ENCODE peak calls at places on chromosome 5, in nine cellular contexts. One of them, this sample, is unnamed.

GRCh38 chr5:179451099-179451812 is 99.1 kb upstream of the RUFY1 start:
- DNase-seq in dorsolateral prefrontal cortex: peak
- DNase-seq in AG04449: no peak
- DNase-seq in NB4: no peak
- DNase-seq in choroid plexus epithelial cell: no peak
- DNase-seq in CD8-positive, alpha-beta memory T cell: no peak
- DNase-seq in cardiac muscle cell: no peak
- DNase-seq in A673: no peak
- DNase-seq in CD4-positive, CD25-positive, alpha-beta regulatory T cell: no peak
- DNase-seq in this sample: no peak

GRCh38 chr5:179195561-179196419 is 135.6 kb downstream of the ZNF354C start:
- DNase-seq in dorsolateral prefrontal cortex: no peak
- DNase-seq in AG04449: no peak
- DNase-seq in NB4: no peak
- DNase-seq in choroid plexus epithelial cell: peak
- DNase-seq in CD8-positive, alpha-beta memory T cell: no peak
- DNase-seq in cardiac muscle cell: no peak
- DNase-seq in A673: no peak
- DNase-seq in CD4-positive, CD25-positive, alpha-beta regulatory T cell: no peak
- DNase-seq in this sample: no peak

GRCh38 chr5:228886-229285 is 10.8 kb downstream of the SDHA start:
- DNase-seq in dorsolateral prefrontal cortex: no peak
- DNase-seq in AG04449: no peak
- DNase-seq in NB4: no peak
- DNase-seq in choroid plexus epithelial cell: no peak
- DNase-seq in CD8-positive, alpha-beta memory T cell: no peak
- DNase-seq in cardiac muscle cell: no peak
- DNase-seq in A673: no peak
- DNase-seq in CD4-positive, CD25-positive, alpha-beta regulatory T cell: no peak
- DNase-seq in this sample: no peak

GRCh38 chr5:33205727-33206410 is 234.9 kb upstream of the TARS1 start:
- DNase-seq in dorsolateral prefrontal cortex: no peak
- DNase-seq in AG04449: no peak
- DNase-seq in NB4: no peak
- DNase-seq in choroid plexus epithelial cell: peak
- DNase-seq in CD8-positive, alpha-beta memory T cell: no peak
- DNase-seq in cardiac muscle cell: no peak
- DNase-seq in A673: no peak
- DNase-seq in CD4-positive, CD25-positive, alpha-beta regulatory T cell: no peak
- DNase-seq in this sample: no peak

GRCh38 chr5:64147849-64148441 is 17.7 kb upstream of the RNF180 start:
- DNase-seq in dorsolateral prefrontal cortex: peak
- DNase-seq in AG04449: no peak
- DNase-seq in NB4: peak
- DNase-seq in choroid plexus epithelial cell: peak
- DNase-seq in CD8-positive, alpha-beta memory T cell: no peak
- DNase-seq in cardiac muscle cell: peak
- DNase-seq in A673: peak
- DNase-seq in CD4-positive, CD25-positive, alpha-beta regulatory T cell: peak
- DNase-seq in this sample: no peak

GRCh38 chr5:37988454-37989046 is 148.7 kb upstream of the GDNF start:
- DNase-seq in dorsolateral prefrontal cortex: no peak
- DNase-seq in AG04449: no peak
- DNase-seq in NB4: no peak
- DNase-seq in choroid plexus epithelial cell: no peak
- DNase-seq in CD8-positive, alpha-beta memory T cell: no peak
- DNase-seq in cardiac muscle cell: no peak
- DNase-seq in A673: no peak
- DNase-seq in CD4-positive, CD25-positive, alpha-beta regulatory T cell: no peak
- DNase-seq in this sample: no peak

GRCh38 chr5:6721442-6721841 is 8.2 kb downstream of the TENT4A start:
- DNase-seq in dorsolateral prefrontal cortex: no peak
- DNase-seq in AG04449: no peak
- DNase-seq in NB4: no peak
- DNase-seq in choroid plexus epithelial cell: no peak
- DNase-seq in CD8-positive, alpha-beta memory T cell: no peak
- DNase-seq in cardiac muscle cell: no peak
- DNase-seq in A673: no peak
- DNase-seq in CD4-positive, CD25-positive, alpha-beta regulatory T cell: no peak
- DNase-seq in this sample: no peak

GRCh38 chr5:129511291-129511690 is 51.2 kb downstream of the ADAMTS19 start:
- DNase-seq in dorsolateral prefrontal cortex: no peak
- DNase-seq in AG04449: no peak
- DNase-seq in NB4: no peak
- DNase-seq in choroid plexus epithelial cell: no peak
- DNase-seq in CD8-positive, alpha-beta memory T cell: no peak
- DNase-seq in cardiac muscle cell: no peak
- DNase-seq in A673: no peak
- DNase-seq in CD4-positive, CD25-positive, alpha-beta regulatory T cell: no peak
- DNase-seq in this sample: no peak

GRCh38 chr5:73603998-73604397 is 22.0 kb upstream of the ARHGEF28 start:
- DNase-seq in dorsolateral prefrontal cortex: no peak
- DNase-seq in AG04449: no peak
- DNase-seq in NB4: no peak
- DNase-seq in choroid plexus epithelial cell: peak
- DNase-seq in CD8-positive, alpha-beta memory T cell: no peak
- DNase-seq in cardiac muscle cell: no peak
- DNase-seq in A673: no peak
- DNase-seq in CD4-positive, CD25-positive, alpha-beta regulatory T cell: no peak
- DNase-seq in this sample: no peak

GRCh38 chr5:15885156-15885555 is 294.4 kb downstream of the MARCHF11 start:
- DNase-seq in dorsolateral prefrontal cortex: no peak
- DNase-seq in AG04449: peak
- DNase-seq in NB4: no peak
- DNase-seq in choroid plexus epithelial cell: peak
- DNase-seq in CD8-positive, alpha-beta memory T cell: no peak
- DNase-seq in cardiac muscle cell: no peak
- DNase-seq in A673: no peak
- DNase-seq in CD4-positive, CD25-positive, alpha-beta regulatory T cell: no peak
- DNase-seq in this sample: no peak

GRCh38 chr5:90161399-90161798 is 248.2 kb downstream of the CETN3 start:
- DNase-seq in dorsolateral prefrontal cortex: peak
- DNase-seq in AG04449: no peak
- DNase-seq in NB4: peak
- DNase-seq in choroid plexus epithelial cell: peak
- DNase-seq in CD8-positive, alpha-beta memory T cell: no peak
- DNase-seq in cardiac muscle cell: peak
- DNase-seq in A673: peak
- DNase-seq in CD4-positive, CD25-positive, alpha-beta regulatory T cell: no peak
- DNase-seq in this sample: no peak

GRCh38 chr5:88785396-88786216 is 97.4 kb downstream of the MEF2C start:
- DNase-seq in dorsolateral prefrontal cortex: no peak
- DNase-seq in AG04449: peak
- DNase-seq in NB4: no peak
- DNase-seq in choroid plexus epithelial cell: peak
- DNase-seq in CD8-positive, alpha-beta memory T cell: no peak
- DNase-seq in cardiac muscle cell: peak
- DNase-seq in A673: peak
- DNase-seq in CD4-positive, CD25-positive, alpha-beta regulatory T cell: no peak
- DNase-seq in this sample: no peak

GRCh38 chr5:1882337-1883119 is at the start of gene IRX4:
- DNase-seq in dorsolateral prefrontal cortex: no peak
- DNase-seq in AG04449: no peak
- DNase-seq in NB4: no peak
- DNase-seq in choroid plexus epithelial cell: no peak
- DNase-seq in CD8-positive, alpha-beta memory T cell: no peak
- DNase-seq in cardiac muscle cell: peak
- DNase-seq in A673: peak
- DNase-seq in CD4-positive, CD25-positive, alpha-beta regulatory T cell: no peak
- DNase-seq in this sample: no peak
- H3K4me3 ChIP-seq in dorsolateral prefrontal cortex: no peak
- H3K4me3 ChIP-seq in AG04449: no peak
- H3K4me3 ChIP-seq in NB4: no peak
- H3K4me3 ChIP-seq in choroid plexus epithelial cell: no peak
- H3K4me3 ChIP-seq in CD8-positive, alpha-beta memory T cell: no peak
- H3K4me3 ChIP-seq in cardiac muscle cell: peak
- H3K4me3 ChIP-seq in A673: no peak
- H3K4me3 ChIP-seq in CD4-positive, CD25-positive, alpha-beta regulatory T cell: no peak
- H3K4me3 ChIP-seq in this sample: no peak

GRCh38 chr5:170420809-170421412 is 31.7 kb upstream of the KCNMB1 start:
- DNase-seq in dorsolateral prefrontal cortex: peak
- DNase-seq in AG04449: peak
- DNase-seq in NB4: peak
- DNase-seq in choroid plexus epithelial cell: peak
- DNase-seq in CD8-positive, alpha-beta memory T cell: peak
- DNase-seq in cardiac muscle cell: peak
- DNase-seq in A673: peak
- DNase-seq in CD4-positive, CD25-positive, alpha-beta regulatory T cell: peak
- DNase-seq in this sample: peak
- H3K4me3 ChIP-seq in dorsolateral prefrontal cortex: no peak
- H3K4me3 ChIP-seq in AG04449: no peak
- H3K4me3 ChIP-seq in NB4: no peak
- H3K4me3 ChIP-seq in choroid plexus epithelial cell: no peak
- H3K4me3 ChIP-seq in CD8-positive, alpha-beta memory T cell: no peak
- H3K4me3 ChIP-seq in cardiac muscle cell: no peak
- H3K4me3 ChIP-seq in A673: no peak
- H3K4me3 ChIP-seq in CD4-positive, CD25-positive, alpha-beta regulatory T cell: no peak
- H3K4me3 ChIP-seq in this sample: no peak

GRCh38 chr5:112706446-112707016 is 31.2 kb upstream of the APC start:
- DNase-seq in dorsolateral prefrontal cortex: no peak
- DNase-seq in AG04449: no peak
- DNase-seq in NB4: no peak
- DNase-seq in choroid plexus epithelial cell: no peak
- DNase-seq in CD8-positive, alpha-beta memory T cell: no peak
- DNase-seq in cardiac muscle cell: no peak
- DNase-seq in A673: no peak
- DNase-seq in CD4-positive, CD25-positive, alpha-beta regulatory T cell: no peak
- DNase-seq in this sample: no peak
- H3K4me3 ChIP-seq in dorsolateral prefrontal cortex: peak
- H3K4me3 ChIP-seq in AG04449: no peak
- H3K4me3 ChIP-seq in NB4: no peak
- H3K4me3 ChIP-seq in choroid plexus epithelial cell: no peak
- H3K4me3 ChIP-seq in CD8-positive, alpha-beta memory T cell: peak
- H3K4me3 ChIP-seq in cardiac muscle cell: no peak
- H3K4me3 ChIP-seq in A673: no peak
- H3K4me3 ChIP-seq in CD4-positive, CD25-positive, alpha-beta regulatory T cell: peak
- H3K4me3 ChIP-seq in this sample: peak

DNA sequence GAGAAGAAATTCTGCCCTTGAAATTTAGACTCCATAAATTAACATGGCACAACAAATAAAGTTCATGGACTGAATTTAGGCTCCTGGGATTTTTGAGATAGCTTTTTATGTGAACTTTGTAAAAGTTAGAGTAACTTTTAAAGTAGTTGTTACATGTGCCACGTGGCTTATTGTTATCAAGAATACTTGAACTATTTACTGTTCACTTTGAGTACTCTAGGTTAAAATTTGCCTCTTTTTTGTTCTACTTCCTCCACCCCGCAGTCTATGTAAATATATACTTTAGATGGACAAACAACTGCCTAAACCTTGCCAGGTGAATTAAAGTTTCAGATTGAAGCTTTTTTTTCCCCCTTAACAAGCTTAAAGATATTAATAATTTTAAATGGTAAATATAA is 457.9 kb downstream of the RAB3C start:
- DNase-seq in dorsolateral prefrontal cortex: no peak
- DNase-seq in AG04449: no peak
- DNase-seq in NB4: peak
- DNase-seq in choroid plexus epithelial cell: no peak
- DNase-seq in CD8-positive, alpha-beta memory T cell: no peak
- DNase-seq in cardiac muscle cell: no peak
- DNase-seq in A673: no peak
- DNase-seq in CD4-positive, CD25-positive, alpha-beta regulatory T cell: no peak
- DNase-seq in this sample: no peak
- H3K4me3 ChIP-seq in dorsolateral prefrontal cortex: no peak
- H3K4me3 ChIP-seq in AG04449: no peak
- H3K4me3 ChIP-seq in NB4: peak
- H3K4me3 ChIP-seq in choroid plexus epithelial cell: no peak
- H3K4me3 ChIP-seq in CD8-positive, alpha-beta memory T cell: no peak
- H3K4me3 ChIP-seq in cardiac muscle cell: no peak
- H3K4me3 ChIP-seq in A673: no peak
- H3K4me3 ChIP-seq in CD4-positive, CD25-positive, alpha-beta regulatory T cell: peak
- H3K4me3 ChIP-seq in this sample: no peak

DNA sequence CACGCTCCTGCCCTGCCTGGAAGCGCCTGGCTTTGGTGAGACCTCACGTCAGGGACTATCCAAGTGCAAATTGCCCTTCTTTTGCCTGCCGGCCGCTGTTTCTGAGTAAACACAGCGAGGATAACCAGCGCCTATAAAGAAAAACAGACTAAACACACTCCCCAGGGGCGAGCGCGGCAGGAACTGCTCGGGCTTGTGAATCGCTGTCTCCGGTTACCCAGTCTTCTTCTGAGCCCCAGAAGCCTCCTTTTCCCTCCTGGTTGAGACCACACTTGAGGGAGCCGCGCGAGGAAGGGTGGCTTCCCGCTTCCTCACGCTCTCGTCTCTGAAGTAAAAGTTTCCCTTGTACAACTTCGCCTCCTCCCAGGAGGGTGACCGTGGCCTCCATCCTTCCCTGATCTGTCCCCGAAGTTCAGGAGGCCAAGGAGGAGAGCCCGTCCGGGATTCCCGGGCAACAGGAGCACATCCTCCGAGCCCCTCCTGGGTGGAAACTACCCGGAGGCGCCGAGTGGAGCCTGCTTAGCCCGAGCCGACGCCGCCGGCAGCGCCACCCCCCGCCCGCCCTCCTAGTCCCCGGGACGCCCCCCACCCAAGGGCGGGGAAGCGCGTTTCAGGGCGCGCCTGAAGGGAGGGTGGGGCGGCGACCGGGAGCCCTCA is 1.0 kb downstream of the HCN1 start:
- DNase-seq in dorsolateral prefrontal cortex: peak
- DNase-seq in AG04449: no peak
- DNase-seq in NB4: no peak
- DNase-seq in choroid plexus epithelial cell: no peak
- DNase-seq in CD8-positive, alpha-beta memory T cell: no peak
- DNase-seq in cardiac muscle cell: peak
- DNase-seq in A673: peak
- DNase-seq in CD4-positive, CD25-positive, alpha-beta regulatory T cell: no peak
- DNase-seq in this sample: no peak
- H3K4me3 ChIP-seq in dorsolateral prefrontal cortex: peak
- H3K4me3 ChIP-seq in AG04449: no peak
- H3K4me3 ChIP-seq in NB4: no peak
- H3K4me3 ChIP-seq in choroid plexus epithelial cell: no peak
- H3K4me3 ChIP-seq in CD8-positive, alpha-beta memory T cell: no peak
- H3K4me3 ChIP-seq in cardiac muscle cell: peak
- H3K4me3 ChIP-seq in A673: peak
- H3K4me3 ChIP-seq in CD4-positive, CD25-positive, alpha-beta regulatory T cell: no peak
- H3K4me3 ChIP-seq in this sample: no peak